ENCODE peak calls at places on chromosomes 7 and 10, in seven cellular contexts. One of them, this sample, is unnamed.

GRCh38 chr7:53988376-53988775 is 553.8 kb upstream of the VSTM2A start:
- DNase-seq in A549: no peak
- DNase-seq in A673: no peak
- DNase-seq in foreskin keratinocyte: no peak
- DNase-seq in fibroblast of mammary gland: no peak
- DNase-seq in stomach: no peak
- DNase-seq in foreskin fibroblast: no peak
- DNase-seq in this sample: no peak

GRCh38 chr7:102097601-102098161 is 189.0 kb upstream of the SH2B2 start:
- DNase-seq in foreskin fibroblast: peak
- DNase-seq in A549: no peak
- DNase-seq in stomach: no peak
- DNase-seq in A673: no peak
- DNase-seq in fibroblast of mammary gland: no peak
- DNase-seq in foreskin keratinocyte: no peak
- DNase-seq in this sample: no peak

GRCh38 chr10:80277567-80278250 is 11.7 kb downstream of the MAT1A start:
- DNase-seq in stomach: peak
- DNase-seq in A673: no peak
- DNase-seq in foreskin fibroblast: no peak
- DNase-seq in A549: no peak
- DNase-seq in foreskin keratinocyte: no peak
- DNase-seq in fibroblast of mammary gland: no peak
- DNase-seq in this sample: no peak

GRCh38 chr10:12013926-12014325 is 28.7 kb downstream of the UPF2 start:
- DNase-seq in A549: no peak
- DNase-seq in fibroblast of mammary gland: no peak
- DNase-seq in foreskin keratinocyte: no peak
- DNase-seq in A673: no peak
- DNase-seq in foreskin fibroblast: no peak
- DNase-seq in stomach: no peak
- DNase-seq in this sample: no peak

GRCh38 chr10:17025444-17026295 is 103.9 kb downstream of the CUBN start:
- DNase-seq in stomach: no peak
- DNase-seq in foreskin fibroblast: peak
- DNase-seq in A673: peak
- DNase-seq in A549: no peak
- DNase-seq in foreskin keratinocyte: peak
- DNase-seq in fibroblast of mammary gland: peak
- DNase-seq in this sample: peak

GRCh38 chr7:38664972-38665371 is 33.8 kb upstream of the AMPH start:
- DNase-seq in foreskin fibroblast: no peak
- DNase-seq in fibroblast of mammary gland: no peak
- DNase-seq in A549: no peak
- DNase-seq in A673: no peak
- DNase-seq in stomach: no peak
- DNase-seq in foreskin keratinocyte: no peak
- DNase-seq in this sample: no peak

GRCh38 chr10:26555719-26556368 is 117.7 kb downstream of the APBB1IP start:
- DNase-seq in foreskin fibroblast: peak
- DNase-seq in stomach: peak
- DNase-seq in foreskin keratinocyte: no peak
- DNase-seq in A549: peak
- DNase-seq in fibroblast of mammary gland: peak
- DNase-seq in A673: peak
- DNase-seq in this sample: peak

GRCh38 chr10:78860260-78860914 is 208.4 kb upstream of the ZMIZ1 start:
- DNase-seq in fibroblast of mammary gland: no peak
- DNase-seq in stomach: no peak
- DNase-seq in A549: no peak
- DNase-seq in foreskin fibroblast: no peak
- DNase-seq in A673: no peak
- DNase-seq in foreskin keratinocyte: no peak
- DNase-seq in this sample: no peak

GRCh38 chr10:95404460-95404858 is 113.7 kb upstream of the PDLIM1 start:
- DNase-seq in stomach: no peak
- DNase-seq in A549: no peak
- DNase-seq in A673: no peak
- DNase-seq in fibroblast of mammary gland: no peak
- DNase-seq in foreskin fibroblast: no peak
- DNase-seq in foreskin keratinocyte: no peak
- DNase-seq in this sample: no peak

GRCh38 chr10:86346794-86347665 is 19.6 kb downstream of the GRID1 start:
- DNase-seq in foreskin keratinocyte: no peak
- DNase-seq in stomach: no peak
- DNase-seq in A673: no peak
- DNase-seq in fibroblast of mammary gland: no peak
- DNase-seq in A549: no peak
- DNase-seq in foreskin fibroblast: no peak
- DNase-seq in this sample: no peak

GRCh38 chr7:155206286-155207020 is 91.2 kb upstream of the INSIG1 start:
- DNase-seq in A549: no peak
- DNase-seq in stomach: peak
- DNase-seq in A673: peak
- DNase-seq in fibroblast of mammary gland: peak
- DNase-seq in foreskin keratinocyte: no peak
- DNase-seq in foreskin fibroblast: peak
- DNase-seq in this sample: peak

GRCh38 chr7:117085769-117086463 is 132.6 kb downstream of the ST7 start:
- DNase-seq in foreskin fibroblast: peak
- DNase-seq in stomach: no peak
- DNase-seq in fibroblast of mammary gland: peak
- DNase-seq in A673: no peak
- DNase-seq in A549: no peak
- DNase-seq in foreskin keratinocyte: no peak
- DNase-seq in this sample: peak

GRCh38 chr10:24344695-24345473 is 135.9 kb downstream of the KIAA1217 start:
- DNase-seq in foreskin fibroblast: no peak
- DNase-seq in foreskin keratinocyte: no peak
- DNase-seq in fibroblast of mammary gland: no peak
- DNase-seq in stomach: no peak
- DNase-seq in A673: no peak
- DNase-seq in A549: no peak
- DNase-seq in this sample: no peak

GRCh38 chr10:132838346-132838970 is 52.5 kb upstream of the NKX6-2 start:
- DNase-seq in A549: no peak
- DNase-seq in fibroblast of mammary gland: no peak
- DNase-seq in A673: no peak
- DNase-seq in foreskin keratinocyte: no peak
- DNase-seq in stomach: no peak
- DNase-seq in foreskin fibroblast: no peak
- DNase-seq in this sample: no peak

GRCh38 chr10:132836248-132836831 is 50.4 kb upstream of the NKX6-2 start:
- DNase-seq in stomach: peak
- DNase-seq in A673: no peak
- DNase-seq in A549: no peak
- DNase-seq in foreskin fibroblast: no peak
- DNase-seq in fibroblast of mammary gland: no peak
- DNase-seq in foreskin keratinocyte: no peak
- DNase-seq in this sample: no peak

GRCh38 chr10:132835848-132836233 is 49.9 kb upstream of the NKX6-2 start:
- DNase-seq in stomach: no peak
- DNase-seq in fibroblast of mammary gland: no peak
- DNase-seq in foreskin keratinocyte: no peak
- DNase-seq in A549: no peak
- DNase-seq in A673: no peak
- DNase-seq in foreskin fibroblast: no peak
- DNase-seq in this sample: no peak

GRCh38 chr10:132837905-132838304 is 52.0 kb upstream of the NKX6-2 start:
- DNase-seq in A673: no peak
- DNase-seq in A549: no peak
- DNase-seq in stomach: no peak
- DNase-seq in foreskin fibroblast: peak
- DNase-seq in foreskin keratinocyte: no peak
- DNase-seq in fibroblast of mammary gland: no peak
- DNase-seq in this sample: no peak

DNA sequence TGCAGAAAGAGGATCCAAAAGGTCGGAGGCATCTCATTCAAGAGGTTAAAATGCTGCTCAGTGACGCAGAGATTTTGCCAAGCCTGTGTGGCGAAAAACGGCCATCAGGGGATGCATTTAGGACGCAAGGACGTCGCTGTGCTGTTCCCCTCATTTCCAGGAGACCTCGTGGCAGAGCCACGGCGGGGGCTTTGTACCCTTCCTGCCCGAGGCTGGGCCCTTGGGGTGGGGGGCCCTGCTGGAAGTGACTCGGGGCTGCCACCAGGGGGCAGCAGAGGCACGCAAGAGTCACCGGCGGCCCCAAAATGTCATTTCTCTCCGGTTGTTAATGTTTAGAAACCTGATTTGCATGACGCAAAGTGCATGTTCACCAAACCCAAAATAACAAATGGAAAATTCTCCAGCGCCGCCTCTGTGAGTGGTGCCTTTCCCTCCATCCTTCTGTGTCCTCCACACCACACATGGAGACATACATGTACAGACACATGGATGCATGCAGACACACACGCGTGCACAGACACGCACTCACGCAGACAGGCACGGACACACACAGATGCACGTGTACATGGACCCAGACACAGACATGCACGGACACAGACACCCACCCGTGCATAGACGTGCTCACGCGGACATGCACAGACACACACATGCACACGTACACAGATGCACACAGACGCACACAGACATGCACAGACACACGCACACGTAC is 51.0 kb upstream of the NKX6-2 start:
- DNase-seq in fibroblast of mammary gland: peak
- DNase-seq in A549: peak
- DNase-seq in foreskin fibroblast: peak
- DNase-seq in foreskin keratinocyte: no peak
- DNase-seq in A673: peak
- DNase-seq in stomach: peak
- DNase-seq in this sample: no peak
- TF ChIP-seq CTCF in fibroblast of mammary gland: peak
- TF ChIP-seq CTCF in A549: peak
- TF ChIP-seq CTCF in foreskin fibroblast: peak
- TF ChIP-seq CTCF in foreskin keratinocyte: peak
- TF ChIP-seq CTCF in A673: peak
- TF ChIP-seq CTCF in stomach: peak
- TF ChIP-seq CTCF in this sample: peak

DNA sequence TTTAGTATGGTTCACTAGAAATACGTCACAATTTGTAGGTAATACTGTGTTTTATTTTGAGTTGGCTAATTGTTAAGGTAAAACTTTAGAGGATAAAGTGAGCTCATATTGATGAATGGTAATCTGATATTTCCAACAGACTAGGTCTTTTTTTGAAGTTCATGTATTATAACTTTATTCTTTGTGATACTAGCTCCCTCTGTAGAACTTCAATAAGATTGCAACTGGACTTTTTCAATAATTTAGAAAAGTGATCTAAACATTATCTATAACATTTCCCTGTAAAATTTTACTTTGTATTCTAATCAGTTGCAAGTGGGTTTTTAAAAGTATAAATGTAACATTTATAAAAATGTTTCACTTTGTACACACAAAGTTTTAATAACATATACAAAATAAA is 83.5 kb downstream of the ADK start:
- DNase-seq in A673: no peak
- DNase-seq in foreskin fibroblast: peak
- DNase-seq in foreskin keratinocyte: no peak
- DNase-seq in A549: no peak
- DNase-seq in stomach: no peak
- DNase-seq in fibroblast of mammary gland: peak
- DNase-seq in this sample: peak
- TF ChIP-seq CTCF in A673: peak
- TF ChIP-seq CTCF in foreskin fibroblast: peak
- TF ChIP-seq CTCF in foreskin keratinocyte: peak
- TF ChIP-seq CTCF in A549: peak
- TF ChIP-seq CTCF in stomach: peak
- TF ChIP-seq CTCF in fibroblast of mammary gland: peak
- TF ChIP-seq CTCF in this sample: peak

DNA sequence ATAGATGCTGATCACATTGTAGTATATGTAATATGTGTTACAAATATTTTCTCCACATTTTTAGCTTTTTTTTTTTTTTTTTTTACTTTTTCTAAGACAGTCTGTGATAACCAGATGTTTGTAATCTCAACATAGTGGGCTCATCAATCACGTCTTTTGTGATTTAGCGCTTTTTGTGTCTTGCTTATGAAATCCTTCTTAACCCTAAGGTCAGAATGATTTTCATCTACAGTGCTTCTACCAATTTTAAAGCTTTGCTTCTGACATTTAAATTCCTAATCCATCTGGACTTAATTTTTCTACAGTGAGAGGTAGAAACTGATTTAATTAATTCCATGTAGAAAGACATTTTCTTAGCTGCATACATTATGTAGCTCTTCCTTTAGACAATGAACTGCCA is 626.4 kb downstream of the TNS3 start:
- DNase-seq in A673: no peak
- DNase-seq in foreskin keratinocyte: no peak
- DNase-seq in A549: no peak
- DNase-seq in foreskin fibroblast: no peak
- DNase-seq in stomach: no peak
- DNase-seq in fibroblast of mammary gland: peak
- DNase-seq in this sample: no peak
- TF ChIP-seq CTCF in A673: no peak
- TF ChIP-seq CTCF in foreskin keratinocyte: no peak
- TF ChIP-seq CTCF in A549: no peak
- TF ChIP-seq CTCF in foreskin fibroblast: no peak
- TF ChIP-seq CTCF in stomach: no peak
- TF ChIP-seq CTCF in fibroblast of mammary gland: no peak
- TF ChIP-seq CTCF in this sample: no peak

GRCh38 chr7:133300097-133300496 is 47.2 kb downstream of the EXOC4 start:
- DNase-seq in stomach: no peak
- DNase-seq in foreskin fibroblast: no peak
- DNase-seq in fibroblast of mammary gland: no peak
- DNase-seq in A549: no peak
- DNase-seq in foreskin keratinocyte: no peak
- DNase-seq in A673: no peak
- DNase-seq in this sample: no peak

GRCh38 chr7:133303372-133303771 is 50.5 kb downstream of the EXOC4 start:
- DNase-seq in fibroblast of mammary gland: no peak
- DNase-seq in A549: no peak
- DNase-seq in foreskin fibroblast: no peak
- DNase-seq in A673: no peak
- DNase-seq in stomach: no peak
- DNase-seq in foreskin keratinocyte: no peak
- DNase-seq in this sample: no peak

GRCh38 chr7:133299620-133300019 is 46.7 kb downstream of the EXOC4 start:
- DNase-seq in foreskin keratinocyte: no peak
- DNase-seq in A549: no peak
- DNase-seq in fibroblast of mammary gland: no peak
- DNase-seq in stomach: no peak
- DNase-seq in foreskin fibroblast: no peak
- DNase-seq in A673: no peak
- DNase-seq in this sample: no peak

GRCh38 chr7:133300811-133301210 is 47.9 kb downstream of the EXOC4 start:
- DNase-seq in stomach: no peak
- DNase-seq in foreskin keratinocyte: no peak
- DNase-seq in A673: no peak
- DNase-seq in foreskin fibroblast: no peak
- DNase-seq in fibroblast of mammary gland: peak
- DNase-seq in A549: no peak
- DNase-seq in this sample: no peak

DNA sequence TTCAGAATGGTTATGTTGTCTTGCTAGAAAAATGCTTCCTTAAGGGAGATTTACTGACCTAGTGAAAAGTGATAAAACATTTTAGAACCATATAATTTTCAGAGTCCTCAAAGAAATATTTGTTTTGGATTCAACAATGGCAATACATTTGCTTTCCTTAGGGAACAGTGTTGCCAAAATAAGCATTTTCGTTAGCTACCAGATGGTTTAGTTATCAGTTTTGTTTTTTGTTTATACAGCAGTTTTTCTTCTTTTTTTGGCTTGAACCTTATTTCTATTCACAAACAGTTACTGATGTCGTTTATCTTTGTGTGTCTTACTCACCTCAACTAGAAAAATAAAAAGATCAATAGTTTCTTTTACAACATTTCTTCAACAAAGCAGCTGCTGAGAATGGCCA is 48.6 kb downstream of the EXOC4 start:
- DNase-seq in fibroblast of mammary gland: peak
- DNase-seq in A549: no peak
- DNase-seq in foreskin keratinocyte: no peak
- DNase-seq in foreskin fibroblast: no peak
- DNase-seq in A673: no peak
- DNase-seq in stomach: no peak
- DNase-seq in this sample: no peak
- TF ChIP-seq CTCF in fibroblast of mammary gland: no peak
- TF ChIP-seq CTCF in A549: no peak
- TF ChIP-seq CTCF in foreskin keratinocyte: no peak
- TF ChIP-seq CTCF in foreskin fibroblast: no peak
- TF ChIP-seq CTCF in A673: no peak
- TF ChIP-seq CTCF in stomach: no peak
- TF ChIP-seq CTCF in this sample: no peak